ENCODE peak calls at places on chromosomes 1 and 21, in five cellular contexts. One of them, this sample, is unnamed.

GRCh38 chr1:147246044-147246690 is 3.7 kb downstream of the CHD1L start:
- DNase-seq in GM06990: no peak
- DNase-seq in heart left ventricle: no peak
- DNase-seq in cardiac muscle cell: no peak
- DNase-seq in NCI-H345: no peak
- DNase-seq in this sample: no peak

GRCh38 chr1:181090653-181091126 is 2.2 kb downstream of the IER5 start:
- DNase-seq in heart left ventricle: no peak
- DNase-seq in GM06990: no peak
- DNase-seq in NCI-H345: no peak
- DNase-seq in cardiac muscle cell: no peak
- DNase-seq in this sample: no peak

GRCh38 chr1:6504887-6505286 is 13.4 kb upstream of the PLEKHG5 start:
- DNase-seq in NCI-H345: no peak
- DNase-seq in cardiac muscle cell: no peak
- DNase-seq in heart left ventricle: no peak
- DNase-seq in GM06990: no peak
- DNase-seq in this sample: no peak

GRCh38 chr1:34918609-34919561 is 10.6 kb downstream of the DLGAP3 start:
- DNase-seq in NCI-H345: no peak
- DNase-seq in GM06990: peak
- DNase-seq in heart left ventricle: peak
- DNase-seq in cardiac muscle cell: no peak
- DNase-seq in this sample: no peak

GRCh38 chr1:166470465-166470864 is 303.7 kb upstream of the FAM78B start:
- DNase-seq in cardiac muscle cell: no peak
- DNase-seq in NCI-H345: no peak
- DNase-seq in GM06990: no peak
- DNase-seq in heart left ventricle: no peak
- DNase-seq in this sample: no peak

GRCh38 chr1:5830771-5831599 is 161.2 kb downstream of the NPHP4 start:
- DNase-seq in NCI-H345: no peak
- DNase-seq in GM06990: no peak
- DNase-seq in cardiac muscle cell: no peak
- DNase-seq in heart left ventricle: no peak
- DNase-seq in this sample: no peak

GRCh38 chr1:143718021-143718420 is 253.8 kb downstream of the FAM72C start:
- DNase-seq in GM06990: no peak
- DNase-seq in cardiac muscle cell: no peak
- DNase-seq in heart left ventricle: no peak
- DNase-seq in NCI-H345: no peak
- DNase-seq in this sample: no peak

GRCh38 chr1:20587639-20588017 is 1.3 kb upstream of the CDA start:
- DNase-seq in NCI-H345: no peak
- DNase-seq in GM06990: no peak
- DNase-seq in heart left ventricle: no peak
- DNase-seq in cardiac muscle cell: no peak
- DNase-seq in this sample: no peak

GRCh38 chr1:116825735-116826438 is 71.7 kb downstream of the CD2 start:
- DNase-seq in NCI-H345: peak
- DNase-seq in GM06990: no peak
- DNase-seq in heart left ventricle: peak
- DNase-seq in cardiac muscle cell: no peak
- DNase-seq in this sample: no peak

GRCh38 chr1:66300986-66301451 is 232.9 kb upstream of the SGIP1 start:
- DNase-seq in heart left ventricle: no peak
- DNase-seq in NCI-H345: no peak
- DNase-seq in GM06990: peak
- DNase-seq in cardiac muscle cell: peak
- DNase-seq in this sample: no peak

GRCh38 chr1:22387888-22388564 is 63.6 kb upstream of the ZBTB40 start:
- DNase-seq in cardiac muscle cell: peak
- DNase-seq in GM06990: no peak
- DNase-seq in NCI-H345: no peak
- DNase-seq in heart left ventricle: no peak
- DNase-seq in this sample: no peak

GRCh38 chr1:12565966-12566352 is 52.1 kb downstream of the DHRS3 start:
- DNase-seq in heart left ventricle: peak
- DNase-seq in GM06990: no peak
- DNase-seq in NCI-H345: no peak
- DNase-seq in cardiac muscle cell: no peak
- DNase-seq in this sample: no peak

GRCh38 chr1:21189906-21190500 is 13.3 kb upstream of the EIF4G3 start:
- DNase-seq in NCI-H345: peak
- DNase-seq in GM06990: no peak
- DNase-seq in cardiac muscle cell: no peak
- DNase-seq in heart left ventricle: no peak
- DNase-seq in this sample: no peak

GRCh38 chr1:235102993-235103411 is 25.6 kb downstream of the TOMM20 start:
- DNase-seq in NCI-H345: no peak
- DNase-seq in GM06990: no peak
- DNase-seq in heart left ventricle: no peak
- DNase-seq in cardiac muscle cell: no peak
- DNase-seq in this sample: no peak

GRCh38 chr1:171913385-171913784 is 72.1 kb downstream of the DNM3 start:
- DNase-seq in heart left ventricle: no peak
- DNase-seq in GM06990: no peak
- DNase-seq in NCI-H345: no peak
- DNase-seq in cardiac muscle cell: peak
- DNase-seq in this sample: no peak

GRCh38 chr21:35006771-35007170 is 42.3 kb downstream of the RUNX1 start:
- DNase-seq in GM06990: no peak
- DNase-seq in cardiac muscle cell: no peak
- DNase-seq in heart left ventricle: no peak
- DNase-seq in NCI-H345: no peak
- DNase-seq in this sample: no peak

GRCh38 chr1:154221815-154222081 is 993 bp downstream of the UBAP2L start:
- DNase-seq in heart left ventricle: no peak
- DNase-seq in GM06990: no peak
- DNase-seq in NCI-H345: no peak
- DNase-seq in cardiac muscle cell: peak
- DNase-seq in this sample: no peak

GRCh38 chr1:92465256-92465647 is 21.5 kb downstream of the GFI1 start:
- DNase-seq in heart left ventricle: no peak
- DNase-seq in GM06990: no peak
- DNase-seq in cardiac muscle cell: no peak
- DNase-seq in NCI-H345: no peak
- DNase-seq in this sample: no peak

GRCh38 chr1:56527548-56528302 is 51.6 kb downstream of the PLPP3 start:
- DNase-seq in GM06990: no peak
- DNase-seq in heart left ventricle: no peak
- DNase-seq in NCI-H345: peak
- DNase-seq in cardiac muscle cell: no peak
- DNase-seq in this sample: no peak

GRCh38 chr1:206442101-206442500 is 28.2 kb upstream of the IKBKE start:
- DNase-seq in heart left ventricle: no peak
- DNase-seq in NCI-H345: no peak
- DNase-seq in cardiac muscle cell: no peak
- DNase-seq in GM06990: no peak
- DNase-seq in this sample: no peak

GRCh38 chr21:41610042-41610839 is 102.3 kb upstream of the TMPRSS2 start:
- DNase-seq in NCI-H345: peak
- DNase-seq in cardiac muscle cell: peak
- DNase-seq in heart left ventricle: peak
- DNase-seq in GM06990: no peak
- DNase-seq in this sample: peak